ENCODE peak calls at places on chromosome 2, in four cellular contexts. One of them, this sample, is unnamed.

GRCh38 chr2:96768083-96768561 is 7.4 kb downstream of the CNNM4 start:
- DNase-seq in K562: no peak
- DNase-seq in GM12878: peak
- DNase-seq in HepG2: no peak
- DNase-seq in this sample: no peak

GRCh38 chr2:110771549-110772382 is 39.4 kb downstream of the ACOXL start:
- DNase-seq in K562: no peak
- DNase-seq in GM12878: no peak
- DNase-seq in HepG2: no peak
- DNase-seq in this sample: no peak

GRCh38 chr2:138476186-138476585 is 25.4 kb upstream of the SPOPL start:
- DNase-seq in K562: no peak
- DNase-seq in GM12878: no peak
- DNase-seq in HepG2: no peak
- DNase-seq in this sample: no peak

GRCh38 chr2:241935314-241935713 is 65.8 kb downstream of the RTP5 start:
- DNase-seq in K562: peak
- DNase-seq in GM12878: no peak
- DNase-seq in HepG2: no peak
- DNase-seq in this sample: no peak

GRCh38 chr2:224217962-224218347 is 178.9 kb upstream of the SERPINE2 start:
- DNase-seq in K562: no peak
- DNase-seq in GM12878: no peak
- DNase-seq in HepG2: no peak
- DNase-seq in this sample: no peak

GRCh38 chr2:224611938-224612337 is 26.8 kb upstream of the CUL3 start:
- DNase-seq in K562: no peak
- DNase-seq in GM12878: no peak
- DNase-seq in HepG2: no peak
- DNase-seq in this sample: no peak

GRCh38 chr2:98541906-98542305 is 66.4 kb downstream of the COA5 start:
- DNase-seq in K562: no peak
- DNase-seq in GM12878: no peak
- DNase-seq in HepG2: no peak
- DNase-seq in this sample: no peak

GRCh38 chr2:6683481-6683880 is 182.2 kb downstream of the CMPK2 start:
- DNase-seq in K562: no peak
- DNase-seq in GM12878: no peak
- DNase-seq in HepG2: no peak
- DNase-seq in this sample: no peak

GRCh38 chr2:167294031-167294774 is 405.9 kb downstream of the XIRP2 start:
- DNase-seq in K562: no peak
- DNase-seq in GM12878: no peak
- DNase-seq in HepG2: no peak
- DNase-seq in this sample: peak

GRCh38 chr2:2590796-2591541 is 259.9 kb upstream of the MYT1L start:
- DNase-seq in K562: no peak
- DNase-seq in GM12878: no peak
- DNase-seq in HepG2: no peak
- DNase-seq in this sample: no peak

GRCh38 chr2:20578895-20579825 is 71.7 kb downstream of the HS1BP3 start:
- DNase-seq in K562: peak
- DNase-seq in GM12878: peak
- DNase-seq in HepG2: peak
- DNase-seq in this sample: peak
- TF ChIP-seq MYC in K562: peak
- TF ChIP-seq MYC in GM12878: no peak
- TF ChIP-seq MYC in HepG2: peak
- TF ChIP-seq MYC in this sample: no peak

GRCh38 chr2:69585855-69586560 is 57.5 kb downstream of the AAK1 start:
- DNase-seq in K562: no peak
- DNase-seq in GM12878: no peak
- DNase-seq in HepG2: no peak
- DNase-seq in this sample: no peak
- H2AFZ ChIP-seq in K562: no peak
- H2AFZ ChIP-seq in GM12878: no peak
- H2AFZ ChIP-seq in HepG2: no peak
- H2AFZ ChIP-seq in this sample: no peak

GRCh38 chr2:229779650-229780049 is 65.3 kb upstream of the DNER start:
- DNase-seq in K562: no peak
- DNase-seq in GM12878: no peak
- DNase-seq in HepG2: no peak
- DNase-seq in this sample: no peak
- TF ChIP-seq MYC in K562: no peak
- TF ChIP-seq MYC in GM12878: no peak
- TF ChIP-seq MYC in HepG2: no peak
- TF ChIP-seq MYC in this sample: no peak

GRCh38 chr2:240448387-240449274 is 13.2 kb downstream of the GPC1 start:
- DNase-seq in K562: no peak
- DNase-seq in GM12878: no peak
- DNase-seq in HepG2: no peak
- DNase-seq in this sample: no peak

GRCh38 chr2:240447331-240447730 is 11.9 kb downstream of the GPC1 start:
- DNase-seq in K562: no peak
- DNase-seq in GM12878: no peak
- DNase-seq in HepG2: no peak
- DNase-seq in this sample: no peak

GRCh38 chr2:240445961-240446538 is 10.6 kb downstream of the GPC1 start:
- DNase-seq in K562: no peak
- DNase-seq in GM12878: no peak
- DNase-seq in HepG2: no peak
- DNase-seq in this sample: no peak

GRCh38 chr2:240446618-240447175 is 11.2 kb downstream of the GPC1 start:
- DNase-seq in K562: no peak
- DNase-seq in GM12878: no peak
- DNase-seq in HepG2: no peak
- DNase-seq in this sample: no peak

DNA sequence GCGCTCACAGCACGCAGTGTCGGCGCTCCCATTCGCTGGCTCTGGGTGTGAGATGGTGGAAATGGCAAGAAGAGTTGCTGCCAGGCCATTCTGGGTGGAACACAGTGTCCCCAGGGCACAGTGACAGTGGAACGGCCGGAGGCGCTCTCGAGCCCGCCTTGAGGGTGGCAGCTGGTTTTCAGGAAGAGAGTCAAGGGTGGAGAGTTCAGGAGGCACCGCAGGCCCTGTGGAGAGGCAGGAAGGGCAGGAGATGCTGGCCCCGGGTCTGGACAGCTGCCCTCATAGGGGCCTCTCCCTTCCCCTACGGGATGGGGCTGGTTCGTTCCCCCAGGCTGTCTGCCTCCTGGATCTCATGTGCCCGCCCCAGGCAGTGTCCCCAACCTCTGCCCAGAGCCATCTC is 12.5 kb downstream of the GPC1 start:
- DNase-seq in K562: no peak
- DNase-seq in GM12878: no peak
- DNase-seq in HepG2: no peak
- DNase-seq in this sample: no peak
- H2AFZ ChIP-seq in K562: no peak
- H2AFZ ChIP-seq in GM12878: no peak
- H2AFZ ChIP-seq in HepG2: no peak
- H2AFZ ChIP-seq in this sample: no peak

DNA sequence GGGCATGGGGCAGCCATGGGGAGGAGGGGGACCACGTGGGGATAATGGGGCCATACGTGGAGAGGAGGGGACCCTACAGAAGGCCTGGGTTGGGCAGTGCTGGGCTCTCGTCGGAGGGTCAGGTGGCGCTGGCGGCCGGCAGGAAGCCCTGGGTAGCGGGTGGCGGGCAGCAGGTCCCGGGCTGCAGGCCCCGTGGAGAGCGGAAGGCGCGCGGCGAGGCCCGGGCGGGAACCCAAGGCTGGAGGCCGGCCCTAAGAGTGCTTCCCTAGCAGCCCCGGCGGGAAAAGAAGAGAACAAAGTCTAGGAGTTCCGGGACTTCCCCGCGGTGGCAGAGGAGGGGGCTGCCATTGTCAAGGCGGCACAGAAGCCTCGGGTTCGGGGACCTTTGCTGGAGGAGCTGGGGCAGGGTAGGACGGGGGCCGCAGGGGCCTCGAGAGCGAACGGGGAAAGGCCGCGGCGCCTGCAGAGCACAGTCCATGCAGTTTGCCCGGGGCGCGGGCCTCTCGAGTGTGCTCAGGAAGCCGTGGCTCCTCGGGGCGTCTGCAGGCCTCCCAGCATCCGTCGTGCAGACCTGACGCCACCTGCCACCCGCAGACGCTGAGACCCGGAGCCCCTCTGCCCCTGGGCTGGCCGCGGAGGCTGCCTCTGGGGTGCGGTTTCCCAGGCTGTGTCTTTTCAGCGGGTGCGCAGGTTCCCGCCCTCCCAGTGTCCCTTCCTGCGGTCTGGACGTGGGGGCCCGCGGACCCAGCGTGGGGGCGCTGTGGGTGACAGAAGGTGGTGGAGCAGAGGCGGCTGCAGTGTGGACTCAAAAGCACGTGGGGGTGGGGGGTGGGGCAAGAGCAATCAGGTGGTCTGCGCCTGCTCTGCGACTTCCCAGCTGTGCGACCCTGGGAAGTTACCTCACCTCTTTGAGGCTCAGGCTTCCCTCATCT is 19.4 kb upstream of the NCL start:
- DNase-seq in K562: no peak
- DNase-seq in GM12878: no peak
- DNase-seq in HepG2: no peak
- DNase-seq in this sample: peak
- TF ChIP-seq MYC in K562: no peak
- TF ChIP-seq MYC in GM12878: no peak
- TF ChIP-seq MYC in HepG2: no peak
- TF ChIP-seq MYC in this sample: no peak

DNA sequence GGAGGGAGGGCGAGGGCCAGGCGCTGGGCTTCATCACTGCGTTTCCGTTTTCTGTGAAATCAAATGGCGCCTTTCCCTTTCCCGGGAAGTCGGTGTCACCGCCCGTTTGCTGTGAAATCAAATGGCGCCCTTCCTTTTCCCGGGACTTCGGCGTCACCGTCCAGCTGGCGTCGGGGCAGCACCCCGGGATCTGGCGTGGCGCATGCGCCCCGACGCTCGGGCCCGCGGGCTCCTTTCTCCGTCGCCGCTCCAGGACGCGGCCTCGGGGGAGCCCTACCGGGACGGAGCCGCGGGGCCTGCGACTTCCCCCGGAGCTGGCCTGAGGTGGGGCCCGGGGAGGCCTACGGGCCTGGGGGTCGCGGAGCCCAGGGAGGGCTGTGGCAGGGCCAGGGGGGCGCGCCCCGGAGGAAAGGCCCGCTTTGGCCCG is at the start of gene FAM228A:
- DNase-seq in K562: no peak
- DNase-seq in GM12878: no peak
- DNase-seq in HepG2: no peak
- DNase-seq in this sample: no peak
- H2AFZ ChIP-seq in K562: peak
- H2AFZ ChIP-seq in GM12878: no peak
- H2AFZ ChIP-seq in HepG2: no peak
- H2AFZ ChIP-seq in this sample: peak

DNA sequence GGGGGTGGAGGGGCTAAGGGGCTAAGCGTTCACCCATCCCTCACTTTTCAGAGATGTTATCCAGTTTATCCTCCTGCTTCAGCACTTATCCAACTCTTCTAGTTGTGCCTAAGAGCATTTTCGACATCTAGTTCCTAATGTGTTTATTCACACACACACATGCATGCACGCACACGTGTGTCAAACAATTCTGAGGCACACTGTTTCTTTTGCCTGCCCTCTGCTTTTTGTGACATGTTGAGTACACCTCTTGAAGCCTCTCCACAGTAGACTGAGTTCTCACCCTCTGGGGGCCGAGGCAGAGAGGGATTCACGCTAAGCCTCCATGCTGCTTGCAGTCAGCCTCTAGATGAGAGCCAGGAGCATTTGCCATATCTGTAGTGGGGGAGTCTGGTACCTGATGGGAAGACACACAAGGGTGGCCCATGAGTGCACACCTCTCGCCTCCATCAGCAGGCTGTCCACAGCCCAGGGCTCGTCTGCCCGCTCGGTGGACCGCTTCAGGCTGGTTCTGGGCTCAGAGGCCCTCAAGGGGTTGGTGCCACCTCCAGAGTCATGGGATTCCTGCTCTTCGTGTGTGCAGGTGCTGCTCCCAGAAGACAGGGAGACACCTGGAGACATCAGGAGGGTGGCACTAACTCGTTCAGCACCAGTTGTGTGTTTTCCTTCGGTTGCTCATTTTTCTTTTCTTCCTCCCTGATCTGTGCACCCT is 11.9 kb downstream of the TWIST2 start:
- DNase-seq in K562: no peak
- DNase-seq in GM12878: no peak
- DNase-seq in HepG2: no peak
- DNase-seq in this sample: no peak
- TF ChIP-seq MYC in K562: no peak
- TF ChIP-seq MYC in GM12878: no peak
- TF ChIP-seq MYC in HepG2: no peak
- TF ChIP-seq MYC in this sample: no peak